ENCODE peak calls at places on chromosomes 6 and 20, in four cellular contexts. E is activated CD8-positive, alpha-beta memory T cell treated with anti-CD3 and anti-CD28 coated beads for 4 hours; O is NCI-H1694; C is stimulated activated CD4-positive, alpha-beta T cell treated with anti-CD3 and anti-CD28 coated beads, Interleukin-1b, Interleukin-23, amount 100 ng/mL, for 1 hour. V is an unnamed sample.

GRCh38 chr6:160430741-160431140 is 82.6 kb downstream of the SLC22A3 start:
- DNase-seq in C (no peak), O (no peak), E (no peak), V (no peak)

GRCh38 chr6:20301256-20301655 is 89.0 kb upstream of the MBOAT1 start:
- DNase-seq in E (no peak), C (no peak), O (no peak), V (no peak)

GRCh38 chr20:17871181-17871580 is 97.4 kb downstream of the SNX5 start:
- DNase-seq in E (no peak), C (no peak), O (no peak), V (no peak)

GRCh38 chr20:15889073-15889923 is 684.0 kb downstream of the KIF16B start:
- DNase-seq in O (peak; percentile 5), C (no peak), E (no peak), V (peak; percentile 90)

GRCh38 chr6:116217069-116217468 is 36.8 kb downstream of the TSPYL4 start:
- DNase-seq in O (peak; percentile 30), E (no peak), C (no peak), V (no peak)

GRCh38 chr6:27839303-27840081 is 72.7 kb downstream of the OR2B2 start:
- DNase-seq in E (no peak), C (no peak), O (no peak), V (peak; percentile 86)

GRCh38 chr20:53678315-53678989 is 84.8 kb upstream of the ZNF217 start:
- DNase-seq in O (no peak), E (no peak), C (no peak), V (no peak)

GRCh38 chr6:17707371-17707651 is 586 bp upstream of the NUP153 start:
- DNase-seq in O (no peak), C (no peak), E (no peak), V (no peak)

GRCh38 chr20:17856024-17856564 is 112.5 kb downstream of the SNX5 start:
- DNase-seq in C (no peak), O (no peak), E (no peak), V (no peak)

GRCh38 chr6:4134841-4135664 is at the start of gene ECI2:
- DNase-seq in O (no peak), E (peak; percentile 11), C (peak; percentile 4), V (peak; percentile 76)

GRCh38 chr20:41133709-41134361 is 3.5 kb upstream of the PLCG1 start:
- DNase-seq in C (no peak), O (no peak), E (no peak), V (no peak)

GRCh38 chr6:133989525-133989924 is 36.5 kb downstream of the TBPL1 start:
- DNase-seq in C (no peak), O (no peak), E (no peak), V (no peak)

GRCh38 chr6:13272131-13273046 is 55.9 kb downstream of the TBC1D7 start:
- DNase-seq in E (no peak), O (no peak), C (no peak), V (no peak)

GRCh38 chr6:17271628-17272027 is 9.5 kb upstream of the RBM24 start:
- DNase-seq in C (no peak), E (no peak), O (no peak), V (no peak)

GRCh38 chr6:130796313-130796905 is 30.8 kb upstream of the SMLR1 start:
- DNase-seq in E (no peak), C (no peak), O (no peak), V (peak; percentile 18)

GRCh38 chr6:26103141-26103769 is 16.0 kb downstream of the HFE start:
- DNase-seq in C (no peak), E (no peak), O (no peak), V (no peak)

GRCh38 chr20:905396-905961 is 10.7 kb downstream of the ANGPT4 start:
- DNase-seq in O (no peak), E (no peak), C (no peak), V (no peak)

GRCh38 chr6:158754738-158755137 is 64.4 kb downstream of the EZR start:
- DNase-seq in C (no peak), O (no peak), E (no peak), V (no peak)